ENCODE peak calls at places on chromosomes 16 and 17, in four cellular contexts. O, R, U and W are unnamed samples.

GRCh38 chr17:77613627-77614026 is 344.9 kb upstream of the TNRC6C start:
- DNase-seq in O (no peak), R (no peak), U (no peak), W (no peak)

GRCh38 chr17:49575524-49576120 is at the start of gene NXPH3:
- DNase-seq in O (peak), R (no peak), U (no peak), W (peak)

GRCh38 chr16:85539629-85540291 is 73.4 kb upstream of the GSE1 start:
- DNase-seq in O (no peak), R (no peak), U (no peak), W (peak)

GRCh38 chr17:46027326-46028325 is 28.6 kb downstream of the STH start:
- DNase-seq in O (no peak), R (no peak), U (no peak), W (no peak)

GRCh38 chr17:74160656-74161500 is 42.6 kb upstream of the RPL38 start:
- DNase-seq in O (no peak), R (no peak), U (no peak), W (no peak)

GRCh38 chr17:78358538-78359215 is 1.2 kb downstream of the SOCS3 start:
- DNase-seq in O (no peak), R (no peak), U (no peak), W (no peak)

GRCh38 chr17:47239663-47240374 is 13.8 kb upstream of the ITGB3 start:
- DNase-seq in O (peak), R (peak), U (no peak), W (no peak)

GRCh38 chr16:71923941-71924690 is 28.8 kb downstream of the IST1 start:
- DNase-seq in O (no peak), R (no peak), U (no peak), W (no peak)

GRCh38 chr16:56354016-56354415 is 71.3 kb downstream of the AMFR start:
- DNase-seq in O (no peak), R (no peak), U (no peak), W (no peak)

DNA sequence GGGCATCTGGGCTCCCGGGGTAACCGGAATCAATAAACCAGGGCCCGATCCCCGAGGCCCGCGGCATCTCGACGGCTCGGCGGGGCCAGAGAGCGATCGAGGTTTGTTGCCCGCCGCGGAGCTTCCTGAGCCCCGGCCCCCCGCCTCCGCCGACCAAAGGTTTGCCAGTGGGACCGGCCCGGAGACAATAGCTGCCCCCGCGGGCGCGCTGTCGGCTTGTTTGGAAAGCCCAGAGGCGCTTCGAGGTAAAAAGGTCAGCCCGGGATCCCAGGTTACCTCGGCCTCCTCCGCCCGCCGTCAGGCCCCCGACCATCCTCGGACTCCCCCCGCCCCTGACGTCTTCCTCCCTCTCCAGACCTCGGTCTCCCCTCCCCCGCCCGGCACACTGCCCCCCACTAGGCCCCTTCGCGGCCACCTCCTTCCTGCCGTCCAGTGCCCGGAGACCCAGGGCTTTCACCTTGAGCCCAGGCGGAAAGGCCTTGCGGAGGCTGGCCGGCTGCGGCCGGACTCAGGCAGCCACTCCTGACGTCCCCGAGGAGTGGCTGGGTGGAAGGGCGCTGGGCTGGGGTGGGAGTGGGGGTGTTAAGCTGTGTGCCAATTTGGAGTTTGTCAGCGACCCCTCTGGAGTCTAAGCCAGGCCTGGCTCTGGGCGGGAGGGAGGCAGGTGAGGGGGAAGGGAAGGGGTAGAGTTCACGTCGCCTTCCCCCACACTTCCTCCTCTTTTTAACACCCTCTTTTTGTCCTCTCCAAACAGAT is 3.6 kb downstream of the HOXB1 start:
- DNase-seq in O (no peak), R (no peak), U (no peak), W (no peak)
- TF ChIP-seq EZH2 in O (no peak), R (no peak), U (no peak), W (peak)

DNA sequence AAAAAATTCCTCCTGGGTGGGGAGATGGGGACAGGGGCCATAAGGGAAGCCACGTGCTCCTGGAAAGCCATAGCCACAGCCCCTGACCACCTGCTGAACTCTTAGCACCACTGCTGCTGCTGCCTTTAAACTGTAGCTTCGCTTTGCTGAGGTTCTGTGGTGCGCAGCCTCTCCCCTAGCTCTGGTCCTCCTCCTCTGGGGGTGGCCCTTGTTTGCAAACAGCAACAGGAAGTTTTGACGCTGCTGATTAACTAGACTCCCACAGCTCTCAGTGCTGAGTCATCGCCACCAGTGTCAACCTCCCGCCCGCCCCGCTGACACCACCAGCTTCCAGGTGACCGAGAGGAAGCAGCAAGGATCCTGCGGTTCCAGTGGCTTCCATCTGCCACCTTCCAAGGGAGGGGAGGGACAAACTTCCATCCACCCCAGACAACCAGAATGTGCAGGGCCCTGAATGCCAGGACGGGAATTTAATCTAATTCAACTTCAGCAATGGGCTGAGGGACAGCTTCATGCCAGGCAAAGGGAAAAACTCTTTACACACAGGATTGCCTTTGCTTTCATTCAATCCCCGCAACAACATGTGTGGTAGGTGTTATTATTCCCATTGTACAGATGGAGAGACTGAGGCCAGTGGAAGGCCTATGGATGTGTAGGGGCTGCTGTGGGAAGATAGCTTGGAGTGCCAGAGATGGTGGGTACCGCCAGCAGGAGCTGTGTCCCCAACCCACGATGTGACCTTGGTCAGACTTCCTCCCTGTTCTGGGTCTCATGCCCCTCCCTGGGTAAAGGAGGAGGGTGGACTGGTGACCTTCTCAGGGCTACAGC is 8.1 kb upstream of the KIFC3 start:
- DNase-seq in O (peak), R (peak), U (no peak), W (peak)
- TF ChIP-seq CBX5 in O (no peak), R (no peak), U (no peak), W (peak)

DNA sequence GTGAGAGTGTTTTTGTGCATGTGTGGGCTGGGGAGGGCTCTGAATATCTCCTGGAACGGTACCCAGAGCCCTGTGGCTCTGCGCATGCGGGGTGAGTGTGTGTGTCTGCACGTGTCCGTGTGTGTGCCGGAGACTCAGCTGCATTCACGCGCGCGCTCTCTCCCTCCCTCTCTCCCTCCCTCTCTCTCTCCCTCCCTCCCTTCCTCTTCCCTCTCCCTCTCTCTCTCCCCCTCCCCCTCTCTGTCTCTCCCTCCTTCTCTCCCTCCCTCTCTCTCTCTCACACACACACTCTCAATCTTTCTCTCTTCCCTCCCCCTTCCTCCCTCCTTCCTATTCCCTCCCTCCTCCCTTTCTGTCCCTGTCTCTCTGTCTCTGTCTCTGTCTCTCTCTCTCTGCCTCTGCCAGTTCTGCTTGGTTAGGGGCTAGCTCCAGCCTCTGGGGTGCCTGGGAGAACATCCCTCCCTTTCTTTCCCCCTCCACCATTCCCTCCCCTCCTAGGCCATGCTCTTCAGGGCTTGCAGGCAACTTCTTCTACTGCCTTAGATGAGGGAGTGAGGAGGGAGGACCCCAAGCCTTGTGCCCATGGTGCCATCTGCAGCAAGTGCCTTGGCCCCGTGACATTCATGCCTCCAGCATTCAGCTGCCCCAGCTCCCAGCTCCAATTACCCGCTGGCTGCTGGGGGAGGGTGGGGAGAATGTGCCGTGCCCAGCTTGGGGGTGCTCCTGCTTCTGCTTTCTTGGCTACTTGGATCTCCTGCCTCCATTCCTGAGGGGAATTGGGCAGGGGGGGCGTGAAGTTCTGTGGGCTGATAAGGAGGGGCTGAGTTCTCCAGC is 6.4 kb downstream of the THRA start:
- DNase-seq in O (peak), R (peak), U (no peak), W (no peak)
- TF ChIP-seq POLR2A in O (peak), R (no peak), U (no peak), W (no peak)

DNA sequence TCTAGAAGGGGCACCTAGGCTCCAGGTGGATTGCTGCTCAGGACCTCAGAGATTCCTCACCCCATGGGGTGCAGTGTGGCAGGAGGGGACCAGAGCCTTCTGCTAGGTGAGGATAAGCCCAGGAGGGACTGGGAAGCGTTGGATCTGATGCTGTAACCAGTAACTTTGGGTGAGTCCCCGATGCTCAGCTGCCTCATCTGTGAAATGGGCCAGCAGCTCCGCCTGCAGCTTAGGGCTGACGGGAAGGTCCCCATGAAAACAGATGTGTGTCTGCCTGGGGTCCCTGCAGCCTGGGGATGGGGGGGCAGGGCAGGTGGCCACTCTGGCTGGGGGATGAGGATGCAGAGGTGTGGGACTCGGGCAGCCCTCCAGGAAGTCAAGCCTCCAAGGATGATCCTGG is 2.7 kb upstream of the CASKIN1 start:
- DNase-seq in O (no peak), R (no peak), U (no peak), W (no peak)
- TF ChIP-seq EZH2 in O (no peak), R (no peak), U (no peak), W (no peak)

DNA sequence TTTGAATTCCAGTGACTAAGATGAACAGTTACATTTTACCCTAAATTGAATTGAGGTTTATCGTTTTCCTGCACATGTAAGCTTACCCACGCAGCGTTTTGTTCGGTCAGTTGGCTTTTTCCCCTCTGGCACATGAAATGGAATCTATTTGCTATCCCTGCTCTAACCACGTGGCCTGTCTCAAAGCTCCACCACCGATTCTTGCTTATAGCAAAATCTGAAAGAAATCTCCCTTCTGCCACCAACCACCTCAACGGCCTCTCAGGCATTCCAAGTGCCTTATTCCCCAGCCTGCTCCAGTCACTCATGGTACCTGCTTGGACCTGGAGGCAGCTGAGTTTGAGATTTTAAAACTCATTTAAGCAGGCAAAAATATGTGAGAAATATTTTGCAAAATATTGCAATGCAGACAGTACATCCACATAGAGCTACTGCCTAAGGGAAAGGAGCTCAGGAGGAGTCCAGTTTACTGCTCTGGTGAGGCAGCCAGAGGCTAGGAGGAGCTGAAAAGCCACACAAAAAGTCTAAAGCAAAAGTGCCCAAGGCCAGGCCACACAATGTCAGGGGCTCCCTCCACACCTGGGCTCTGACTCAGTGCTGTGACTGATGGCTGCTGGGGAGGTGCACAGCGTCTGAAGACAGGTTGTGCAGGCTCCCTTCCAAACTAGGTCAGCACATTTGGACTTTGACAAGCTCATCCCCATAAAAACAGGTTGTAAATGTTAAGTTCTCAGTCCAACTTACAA is 26.4 kb downstream of the ARHGAP17 start:
- DNase-seq in O (no peak), R (no peak), U (no peak), W (peak)
- TF ChIP-seq CBX5 in O (no peak), R (no peak), U (no peak), W (no peak)

DNA sequence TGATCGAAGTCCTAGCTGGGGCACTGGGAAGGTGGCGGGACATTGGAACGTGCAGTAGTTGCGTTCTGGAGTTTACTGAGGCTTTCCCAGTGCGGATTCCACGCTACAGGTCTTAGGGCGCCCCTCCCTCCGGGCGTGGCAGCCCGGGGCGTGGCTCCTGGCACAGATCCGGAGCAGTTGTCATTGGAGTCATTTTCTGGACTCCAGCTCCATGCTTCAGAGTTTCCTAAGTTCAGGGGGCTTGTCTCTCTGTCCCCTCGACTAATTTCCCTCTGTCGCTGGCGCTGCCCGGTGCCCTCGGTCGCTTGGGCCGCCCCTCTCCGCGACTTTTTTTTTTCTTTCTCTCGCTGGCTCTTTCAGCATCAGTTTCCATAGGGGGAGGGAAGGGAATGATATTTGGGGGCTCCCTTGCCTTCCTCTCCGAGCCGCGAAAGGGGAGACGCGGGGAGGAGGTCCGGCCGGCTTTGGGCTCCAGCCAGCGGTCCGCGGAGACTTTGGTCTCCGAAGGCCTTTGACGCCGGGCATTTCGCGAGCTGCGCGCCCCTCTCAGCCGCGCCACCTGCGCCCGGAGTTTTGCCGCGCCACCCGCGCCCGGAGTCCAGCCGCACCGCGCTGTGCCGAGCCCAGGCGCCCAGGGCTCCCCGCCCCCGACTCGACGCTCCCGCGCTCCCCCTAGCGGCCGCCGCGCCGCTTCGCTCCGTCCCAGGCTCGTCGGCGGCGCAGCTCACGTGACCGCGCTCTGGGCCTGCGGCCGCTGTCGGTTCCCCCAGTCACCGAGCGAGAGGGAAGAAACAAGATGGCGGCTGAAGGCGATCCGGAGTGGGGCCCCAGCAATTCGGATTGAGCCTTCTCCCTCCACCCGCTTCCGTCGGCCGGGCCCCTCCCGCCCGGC is at the start of gene BPTF:
- DNase-seq in O (peak), R (peak), U (peak), W (peak)
- TF ChIP-seq POLR2A in O (peak), R (peak), U (peak), W (peak)